ENCODE peak calls at places on chromosomes 16 and 17, in four cellular contexts. One of them, this sample, is unnamed.

GRCh38 chr16:4489030-4489429 is 12.8 kb downstream of the HMOX2 start:
- DNase-seq in amniotic stem cell: no peak
- DNase-seq in psoas muscle: no peak
- DNase-seq in NCI-H2107: no peak
- DNase-seq in this sample: no peak

GRCh38 chr17:75032896-75033294 is 13.9 kb downstream of the ATP5PD start:
- DNase-seq in NCI-H2107: no peak
- DNase-seq in amniotic stem cell: no peak
- DNase-seq in psoas muscle: no peak
- DNase-seq in this sample: no peak

GRCh38 chr17:82020874-82021727 is 1.6 kb downstream of the CENPX start:
- DNase-seq in psoas muscle: peak; percentile 90
- DNase-seq in amniotic stem cell: no peak
- DNase-seq in NCI-H2107: peak; percentile 47
- DNase-seq in this sample: peak; percentile 76

GRCh38 chr17:32772453-32773025 is 104.4 kb downstream of the MYO1D start:
- DNase-seq in amniotic stem cell: no peak
- DNase-seq in NCI-H2107: no peak
- DNase-seq in psoas muscle: no peak
- DNase-seq in this sample: no peak

GRCh38 chr17:68973098-68973929 is 18.1 kb upstream of the ABCA8 start:
- DNase-seq in psoas muscle: no peak
- DNase-seq in NCI-H2107: no peak
- DNase-seq in amniotic stem cell: no peak
- DNase-seq in this sample: no peak

GRCh38 chr17:77692571-77693161 is 265.8 kb upstream of the TNRC6C start:
- DNase-seq in amniotic stem cell: no peak
- DNase-seq in NCI-H2107: no peak
- DNase-seq in psoas muscle: no peak
- DNase-seq in this sample: no peak

GRCh38 chr16:63982156-63982555 is 1139.7 kb downstream of the CDH11 start:
- DNase-seq in psoas muscle: no peak
- DNase-seq in amniotic stem cell: no peak
- DNase-seq in NCI-H2107: no peak
- DNase-seq in this sample: no peak

GRCh38 chr16:72990003-72990521 is 57.9 kb downstream of the ZFHX3 start:
- DNase-seq in amniotic stem cell: peak; percentile 25
- DNase-seq in psoas muscle: peak; percentile 95
- DNase-seq in NCI-H2107: no peak
- DNase-seq in this sample: peak; percentile 67

GRCh38 chr17:48429156-48429555 is 858 bp downstream of the SKAP1 start:
- DNase-seq in amniotic stem cell: no peak
- DNase-seq in psoas muscle: no peak
- DNase-seq in NCI-H2107: no peak
- DNase-seq in this sample: no peak

GRCh38 chr16:82720414-82720813 is 93.6 kb downstream of the CDH13 start:
- DNase-seq in amniotic stem cell: no peak
- DNase-seq in psoas muscle: no peak
- DNase-seq in NCI-H2107: no peak
- DNase-seq in this sample: no peak

GRCh38 chr17:74635418-74635817 is 11.9 kb upstream of the CD300E start:
- DNase-seq in NCI-H2107: peak; percentile 29
- DNase-seq in psoas muscle: no peak
- DNase-seq in amniotic stem cell: no peak
- DNase-seq in this sample: no peak

GRCh38 chr16:12819126-12820117 is 15.7 kb upstream of the CPPED1 start:
- DNase-seq in amniotic stem cell: no peak
- DNase-seq in psoas muscle: peak; percentile 71
- DNase-seq in NCI-H2107: no peak
- DNase-seq in this sample: peak; percentile 40

GRCh38 chr17:75970011-75970523 is 8.9 kb downstream of the ACOX1 start:
- DNase-seq in NCI-H2107: no peak
- DNase-seq in psoas muscle: no peak
- DNase-seq in amniotic stem cell: no peak
- DNase-seq in this sample: peak; percentile 39

GRCh38 chr17:42394838-42395237 is 6.6 kb upstream of the STAT3 start:
- DNase-seq in amniotic stem cell: no peak
- DNase-seq in psoas muscle: no peak
- DNase-seq in NCI-H2107: no peak
- DNase-seq in this sample: no peak

GRCh38 chr16:15754821-15755534 is 101.8 kb downstream of the MYH11 start:
- DNase-seq in amniotic stem cell: no peak
- DNase-seq in psoas muscle: no peak
- DNase-seq in NCI-H2107: no peak
- DNase-seq in this sample: no peak

GRCh38 chr16:75943705-75944514 is 217.6 kb upstream of the CPHXL start:
- DNase-seq in psoas muscle: no peak
- DNase-seq in NCI-H2107: no peak
- DNase-seq in amniotic stem cell: no peak
- DNase-seq in this sample: no peak

This sample was measured in Kasumi-1.